ENCODE peak calls at places on chromosomes 5 and 9, in eight cellular contexts. One of them, this sample, is unnamed.
A peak's percentile ranks its signal among the peaks of the same experiment; 100 is the strongest.

GRCh38 chr9:4066120-4066519 is 233.7 kb downstream of the GLIS3 start:
- ATAC-seq in HepG2: peak; percentile 23
- ATAC-seq in left lung: no peak
- ATAC-seq in PC-3: no peak
- ATAC-seq in mucosa of descending colon: no peak
- ATAC-seq in gastroesophageal sphincter: no peak
- ATAC-seq in Right ventricle myocardium superior: no peak
- ATAC-seq in Panc1: no peak
- ATAC-seq in this sample: no peak

GRCh38 chr5:178527458-178528307 is 62.5 kb downstream of the COL23A1 start:
- ATAC-seq in HepG2: no peak
- ATAC-seq in left lung: no peak
- ATAC-seq in PC-3: no peak
- ATAC-seq in mucosa of descending colon: no peak
- ATAC-seq in gastroesophageal sphincter: peak; percentile 43
- ATAC-seq in Right ventricle myocardium superior: peak; percentile 92
- ATAC-seq in Panc1: no peak
- ATAC-seq in this sample: peak; percentile 17

GRCh38 chr5:1771149-1772065 is 28.2 kb downstream of the MRPL36 start:
- ATAC-seq in HepG2: no peak
- ATAC-seq in left lung: no peak
- ATAC-seq in PC-3: no peak
- ATAC-seq in mucosa of descending colon: no peak
- ATAC-seq in gastroesophageal sphincter: no peak
- ATAC-seq in Right ventricle myocardium superior: no peak
- ATAC-seq in Panc1: no peak
- ATAC-seq in this sample: no peak

GRCh38 chr5:151158287-151158661 is 695 bp upstream of the ANXA6 start:
- ATAC-seq in HepG2: peak; percentile 6
- ATAC-seq in left lung: peak; percentile 20
- ATAC-seq in PC-3: no peak
- ATAC-seq in mucosa of descending colon: no peak
- ATAC-seq in gastroesophageal sphincter: no peak
- ATAC-seq in Right ventricle myocardium superior: no peak
- ATAC-seq in Panc1: no peak
- ATAC-seq in this sample: no peak

GRCh38 chr5:8577792-8578191 is 708.8 kb downstream of the MTRR start:
- ATAC-seq in HepG2: no peak
- ATAC-seq in left lung: no peak
- ATAC-seq in PC-3: no peak
- ATAC-seq in mucosa of descending colon: no peak
- ATAC-seq in gastroesophageal sphincter: no peak
- ATAC-seq in Right ventricle myocardium superior: no peak
- ATAC-seq in Panc1: no peak
- ATAC-seq in this sample: no peak

GRCh38 chr5:172494630-172495505 is 40.5 kb upstream of the SH3PXD2B start:
- ATAC-seq in HepG2: no peak
- ATAC-seq in left lung: no peak
- ATAC-seq in PC-3: no peak
- ATAC-seq in mucosa of descending colon: no peak
- ATAC-seq in gastroesophageal sphincter: no peak
- ATAC-seq in Right ventricle myocardium superior: no peak
- ATAC-seq in Panc1: no peak
- ATAC-seq in this sample: no peak

GRCh38 chr9:71703172-71703872 is 65.0 kb downstream of the CEMIP2 start:
- ATAC-seq in HepG2: peak; percentile 26
- ATAC-seq in left lung: no peak
- ATAC-seq in PC-3: no peak
- ATAC-seq in mucosa of descending colon: no peak
- ATAC-seq in gastroesophageal sphincter: peak; percentile 73
- ATAC-seq in Right ventricle myocardium superior: peak; percentile 67
- ATAC-seq in Panc1: no peak
- ATAC-seq in this sample: no peak

GRCh38 chr5:73302797-73303138 is 129.8 kb downstream of the TMEM174 start:
- ATAC-seq in HepG2: no peak
- ATAC-seq in left lung: no peak
- ATAC-seq in PC-3: no peak
- ATAC-seq in mucosa of descending colon: no peak
- ATAC-seq in gastroesophageal sphincter: no peak
- ATAC-seq in Right ventricle myocardium superior: no peak
- ATAC-seq in Panc1: no peak
- ATAC-seq in this sample: no peak

GRCh38 chr9:13279284-13280162 is at the start of gene MPDZ:
- ATAC-seq in HepG2: peak; percentile 89
- ATAC-seq in left lung: peak; percentile 89
- ATAC-seq in PC-3: peak; percentile 83
- ATAC-seq in mucosa of descending colon: peak; percentile 61
- ATAC-seq in gastroesophageal sphincter: peak; percentile 90
- ATAC-seq in Right ventricle myocardium superior: peak; percentile 92
- ATAC-seq in Panc1: peak; percentile 91
- ATAC-seq in this sample: peak; percentile 48

GRCh38 chr5:38403407-38403806 is 145.0 kb downstream of the EGFLAM start:
- ATAC-seq in HepG2: no peak
- ATAC-seq in left lung: no peak
- ATAC-seq in PC-3: peak; percentile 80
- ATAC-seq in mucosa of descending colon: no peak
- ATAC-seq in gastroesophageal sphincter: no peak
- ATAC-seq in Right ventricle myocardium superior: no peak
- ATAC-seq in Panc1: no peak
- ATAC-seq in this sample: no peak

GRCh38 chr9:114033397-114034103 is 44.5 kb downstream of the AMBP start:
- ATAC-seq in HepG2: peak; percentile 81
- ATAC-seq in left lung: peak; percentile 60
- ATAC-seq in PC-3: no peak
- ATAC-seq in mucosa of descending colon: no peak
- ATAC-seq in gastroesophageal sphincter: no peak
- ATAC-seq in Right ventricle myocardium superior: peak; percentile 86
- ATAC-seq in Panc1: peak; percentile 76
- ATAC-seq in this sample: no peak

GRCh38 chr5:135569755-135570452 is 8.9 kb downstream of the CXCL14 start:
- ATAC-seq in HepG2: peak; percentile 84
- ATAC-seq in left lung: peak; percentile 83
- ATAC-seq in PC-3: peak; percentile 88
- ATAC-seq in mucosa of descending colon: peak; percentile 64
- ATAC-seq in gastroesophageal sphincter: no peak
- ATAC-seq in Right ventricle myocardium superior: peak; percentile 68
- ATAC-seq in Panc1: peak; percentile 63
- ATAC-seq in this sample: peak; percentile 15

GRCh38 chr9:4755026-4755609 is 14.1 kb upstream of the AK3 start:
- ATAC-seq in HepG2: no peak
- ATAC-seq in left lung: no peak
- ATAC-seq in PC-3: no peak
- ATAC-seq in mucosa of descending colon: no peak
- ATAC-seq in gastroesophageal sphincter: no peak
- ATAC-seq in Right ventricle myocardium superior: no peak
- ATAC-seq in Panc1: no peak
- ATAC-seq in this sample: no peak

GRCh38 chr5:61186634-61187033 is 24.4 kb upstream of the SMIM15 start:
- ATAC-seq in HepG2: no peak
- ATAC-seq in left lung: no peak
- ATAC-seq in PC-3: no peak
- ATAC-seq in mucosa of descending colon: no peak
- ATAC-seq in gastroesophageal sphincter: no peak
- ATAC-seq in Right ventricle myocardium superior: peak; percentile 52
- ATAC-seq in Panc1: no peak
- ATAC-seq in this sample: no peak

GRCh38 chr9:93533863-93534262 is 42.5 kb upstream of the PHF2 start:
- ATAC-seq in HepG2: peak; percentile 56
- ATAC-seq in left lung: no peak
- ATAC-seq in PC-3: no peak
- ATAC-seq in mucosa of descending colon: peak; percentile 15
- ATAC-seq in gastroesophageal sphincter: no peak
- ATAC-seq in Right ventricle myocardium superior: no peak
- ATAC-seq in Panc1: no peak
- ATAC-seq in this sample: no peak

GRCh38 chr9:99762470-99762869 is 59.2 kb upstream of the NR4A3 start:
- ATAC-seq in HepG2: no peak
- ATAC-seq in left lung: no peak
- ATAC-seq in PC-3: no peak
- ATAC-seq in mucosa of descending colon: peak; percentile 45
- ATAC-seq in gastroesophageal sphincter: no peak
- ATAC-seq in Right ventricle myocardium superior: no peak
- ATAC-seq in Panc1: no peak
- ATAC-seq in this sample: no peak

GRCh38 chr5:108303611-108304010 is 78.3 kb downstream of the FBXL17 start:
- ATAC-seq in HepG2: no peak
- ATAC-seq in left lung: no peak
- ATAC-seq in PC-3: peak; percentile 54
- ATAC-seq in mucosa of descending colon: no peak
- ATAC-seq in gastroesophageal sphincter: no peak
- ATAC-seq in Right ventricle myocardium superior: no peak
- ATAC-seq in Panc1: no peak
- ATAC-seq in this sample: no peak

GRCh38 chr9:136629879-136630661 is 32.6 kb upstream of the EGFL7 start:
- ATAC-seq in HepG2: peak; percentile 32
- ATAC-seq in left lung: peak; percentile 74
- ATAC-seq in PC-3: no peak
- ATAC-seq in mucosa of descending colon: peak; percentile 38
- ATAC-seq in gastroesophageal sphincter: no peak
- ATAC-seq in Right ventricle myocardium superior: peak; percentile 72
- ATAC-seq in Panc1: peak; percentile 44
- ATAC-seq in this sample: peak; percentile 25

GRCh38 chr5:145852990-145853389 is 17.8 kb upstream of the PRELID2 start:
- ATAC-seq in HepG2: no peak
- ATAC-seq in left lung: no peak
- ATAC-seq in PC-3: no peak
- ATAC-seq in mucosa of descending colon: no peak
- ATAC-seq in gastroesophageal sphincter: no peak
- ATAC-seq in Right ventricle myocardium superior: no peak
- ATAC-seq in Panc1: no peak
- ATAC-seq in this sample: no peak

GRCh38 chr9:120490888-120491595 is 88.9 kb downstream of the CDK5RAP2 start:
- ATAC-seq in HepG2: no peak
- ATAC-seq in left lung: peak; percentile 86
- ATAC-seq in PC-3: no peak
- ATAC-seq in mucosa of descending colon: peak; percentile 50
- ATAC-seq in gastroesophageal sphincter: peak; percentile 69
- ATAC-seq in Right ventricle myocardium superior: peak; percentile 43
- ATAC-seq in Panc1: no peak
- ATAC-seq in this sample: no peak

GRCh38 chr5:9046756-9047481 is 499.0 kb downstream of the SEMA5A start:
- ATAC-seq in HepG2: no peak
- ATAC-seq in left lung: peak; percentile 75
- ATAC-seq in PC-3: peak; percentile 42
- ATAC-seq in mucosa of descending colon: peak; percentile 8
- ATAC-seq in gastroesophageal sphincter: peak; percentile 34
- ATAC-seq in Right ventricle myocardium superior: peak; percentile 18
- ATAC-seq in Panc1: peak; percentile 82
- ATAC-seq in this sample: peak; percentile 87

GRCh38 chr9:134962998-134963364 is 45.3 kb upstream of the FCN1 start:
- ATAC-seq in HepG2: no peak
- ATAC-seq in left lung: no peak
- ATAC-seq in PC-3: no peak
- ATAC-seq in mucosa of descending colon: no peak
- ATAC-seq in gastroesophageal sphincter: no peak
- ATAC-seq in Right ventricle myocardium superior: no peak
- ATAC-seq in Panc1: no peak
- ATAC-seq in this sample: no peak